ENCODE peak calls at places on chromosomes 7 and 10, in nine cellular contexts. R is pancreas, P is PC-3, S is ascending aorta, O is foreskin keratinocyte, F is tibial nerve, V is suprapubic skin, I is lung, Q is K562. E is an unnamed sample.

GRCh38 chr10:30455816-30456215 is 21.8 kb downstream of the MAP3K8 start:
- DNase-seq in Q (no peak), V (no peak), S (no peak), I (no peak), F (no peak), P (no peak), R (no peak), O (no peak), E (no peak)

GRCh38 chr7:132970257-132970656 is 111.6 kb downstream of the CHCHD3 start:
- DNase-seq in S (no peak), I (no peak), O (no peak), F (no peak), V (no peak), Q (no peak), P (no peak), R (no peak), E (no peak)

GRCh38 chr7:101243786-101244384 is 996 bp downstream of the FIS1 start:
- DNase-seq in V (peak; percentile 65), F (no peak), O (peak; percentile 12), S (no peak), I (no peak), P (no peak), Q (peak; percentile 89), R (no peak), E (peak; percentile 78)

GRCh38 chr7:113281223-113281622 is 162.9 kb upstream of the SMIM30 start:
- DNase-seq in P (no peak), V (no peak), R (no peak), S (no peak), I (no peak), Q (no peak), O (no peak), F (no peak), E (no peak)

GRCh38 chr10:48215148-48215982 is 59.1 kb downstream of the FRMPD2 start:
- DNase-seq in P (peak; percentile 72), I (peak; percentile 47), Q (peak; percentile 60), S (no peak), R (peak; percentile 32), O (peak; percentile 49), F (no peak), V (no peak), E (peak; percentile 83)

GRCh38 chr10:86368046-86368445 is 1.5 kb upstream of the GRID1 start:
- DNase-seq in R (no peak), V (peak; percentile 20), I (no peak), F (no peak), Q (no peak), O (no peak), S (peak; percentile 19), P (no peak), E (peak; percentile 1)

GRCh38 chr10:117240105-117240729 is 697 bp upstream of the SLC18A2 start:
- DNase-seq in R (no peak), S (no peak), I (no peak), O (no peak), V (no peak), Q (no peak), F (no peak), P (no peak), E (no peak)

GRCh38 chr7:17939111-17939669 is 1.1 kb downstream of the SNX13 start:
- DNase-seq in R (no peak), S (no peak), Q (no peak), V (no peak), I (no peak), P (peak; percentile 67), F (no peak), O (peak; percentile 37), E (no peak)

GRCh38 chr10:126235979-126236851 is 152.1 kb downstream of the ADAM12 start:
- DNase-seq in S (no peak), F (no peak), V (no peak), Q (no peak), R (no peak), O (no peak), P (no peak), I (no peak), E (no peak)

GRCh38 chr10:126233182-126233581 is 155.1 kb downstream of the ADAM12 start:
- DNase-seq in P (no peak), V (no peak), R (no peak), S (no peak), O (no peak), F (no peak), I (no peak), Q (no peak), E (no peak)

GRCh38 chr10:126233721-126234120 is 154.6 kb downstream of the ADAM12 start:
- DNase-seq in F (no peak), R (no peak), P (no peak), Q (no peak), V (no peak), O (no peak), I (no peak), S (no peak), E (no peak)

GRCh38 chr10:126234630-126235029 is 153.6 kb downstream of the ADAM12 start:
- DNase-seq in S (no peak), V (no peak), Q (no peak), F (no peak), I (no peak), P (no peak), O (no peak), R (no peak), E (no peak)

DNA sequence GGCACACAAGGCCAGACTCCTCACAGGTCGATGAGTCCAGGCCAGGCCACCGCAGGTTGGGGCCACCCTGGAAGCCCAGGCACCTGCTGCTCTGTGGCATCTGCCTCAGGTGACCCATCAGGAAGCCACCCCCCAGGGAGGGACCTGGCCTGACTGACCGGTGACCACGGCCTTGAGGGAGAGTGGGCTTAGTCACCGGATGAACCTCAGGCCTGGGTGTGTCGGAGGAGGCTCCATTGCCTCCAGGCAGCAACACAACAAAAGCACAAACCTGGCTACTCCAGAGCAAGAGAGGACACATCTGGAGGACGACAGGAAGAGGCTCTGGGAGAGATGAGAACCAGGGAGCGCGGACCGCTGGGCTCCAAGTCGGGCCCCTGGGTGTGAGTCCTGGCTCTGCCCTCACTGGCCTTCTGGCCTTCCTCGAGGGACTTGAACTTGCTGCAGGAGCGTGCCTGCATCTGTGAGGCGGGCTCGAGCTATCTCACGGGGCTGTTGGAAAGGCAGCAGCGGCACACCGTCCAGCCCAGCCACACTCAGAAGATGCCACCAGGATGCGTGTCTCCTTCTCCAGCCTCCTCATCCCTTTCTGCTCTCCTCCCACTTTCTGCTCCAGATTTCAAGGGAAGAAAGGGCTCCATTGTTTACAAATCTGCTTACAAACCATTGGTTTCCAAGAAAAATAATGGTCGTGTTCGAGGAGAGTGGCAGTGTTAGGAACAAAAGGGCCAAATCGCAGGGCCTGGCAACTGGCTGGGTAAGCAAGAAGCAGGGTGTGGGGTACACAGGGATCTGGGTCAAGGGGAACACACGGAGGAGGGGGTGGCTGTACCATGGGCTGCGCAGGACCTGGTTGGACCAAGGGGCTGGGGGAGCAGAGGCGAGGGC is 152.9 kb downstream of the ADAM12 start:
- DNase-seq in V (no peak), F (no peak), R (no peak), I (no peak), O (no peak), P (peak; percentile 55), Q (no peak), S (no peak), E (no peak)
- H3K27ac ChIP-seq in V (no peak overlapping the region), F (no peak overlapping the region), R (no peak overlapping the region), I (no peak overlapping the region), O (no peak overlapping the region), P (peak overlapping the region; percentile 40), Q (no peak overlapping the region), S (no peak overlapping the region), E (no peak overlapping the region)

DNA sequence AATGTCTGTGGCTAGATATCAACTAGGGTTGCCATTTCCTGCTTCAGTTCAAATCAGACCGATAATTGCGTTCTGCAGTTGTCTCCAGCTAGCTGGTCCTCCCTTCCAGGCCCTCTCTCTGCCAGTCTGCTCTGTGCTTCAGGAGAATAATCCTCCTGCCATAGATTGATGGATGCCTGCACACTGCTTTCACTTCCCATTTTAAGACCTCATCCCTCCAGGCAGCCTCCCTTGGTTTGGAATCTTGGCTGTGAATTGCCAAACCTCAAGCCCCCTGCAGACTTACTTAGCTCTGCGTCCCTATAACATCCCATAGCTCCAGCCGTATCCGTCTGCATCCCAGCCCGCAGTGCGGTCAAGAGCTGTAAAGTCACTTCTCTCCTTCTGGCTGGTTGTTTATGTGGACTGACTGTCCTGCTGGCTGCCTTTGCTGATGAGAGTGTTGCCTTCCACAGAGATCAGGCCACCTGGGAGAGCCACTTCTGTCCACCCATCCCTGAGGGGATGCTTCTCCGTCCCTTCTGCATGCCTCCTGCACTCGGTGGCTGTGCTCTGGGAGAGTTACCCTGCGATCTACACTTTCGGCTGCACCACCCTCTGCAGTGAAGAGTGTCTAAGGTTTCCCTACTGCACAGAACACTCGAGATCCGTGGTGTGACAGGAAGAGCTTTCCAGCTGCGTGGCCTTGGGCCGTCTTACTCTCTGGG is 22.4 kb upstream of the KLF6 start:
- DNase-seq in V (no peak), R (no peak), P (no peak), I (no peak), S (no peak), Q (no peak), F (no peak), O (no peak), E (no peak)
- H3K27ac ChIP-seq in V (peak overlapping the region; percentile 94), R (peak overlapping the region; percentile 97), P (peak overlapping the region; percentile 100), I (peak overlapping the region; percentile 84), S (peak overlapping the region; percentile 88), Q (no peak overlapping the region), F (peak overlapping the region; percentile 82), O (peak overlapping the region; percentile 99), E (no peak overlapping the region)

GRCh38 chr7:2309889-2310331 is 4.3 kb downstream of the SNX8 start:
- DNase-seq in V (no peak), P (peak; percentile 95), R (no peak), O (peak; percentile 53), S (no peak), Q (no peak), I (no peak), F (peak; percentile 16), E (no peak)

GRCh38 chr7:2314209-2314955 is at the start of gene SNX8:
- DNase-seq in I (peak; percentile 95), V (peak; percentile 94), F (peak; percentile 86), P (peak; percentile 87), Q (peak; percentile 99), R (peak; percentile 92), S (peak; percentile 88), O (peak; percentile 82), E (peak; percentile 96)

GRCh38 chr7:2313450-2314208 is 612 bp downstream of the SNX8 start:
- DNase-seq in R (no peak), O (no peak), Q (no peak), P (peak; percentile 2), S (peak; percentile 64), I (no peak), F (no peak), V (peak; percentile 73), E (no peak)

GRCh38 chr7:2315787-2316186 is 1.5 kb upstream of the SNX8 start:
- DNase-seq in F (no peak), I (no peak), V (no peak), O (no peak), P (no peak), S (no peak), Q (no peak), R (no peak), E (no peak)

DNA sequence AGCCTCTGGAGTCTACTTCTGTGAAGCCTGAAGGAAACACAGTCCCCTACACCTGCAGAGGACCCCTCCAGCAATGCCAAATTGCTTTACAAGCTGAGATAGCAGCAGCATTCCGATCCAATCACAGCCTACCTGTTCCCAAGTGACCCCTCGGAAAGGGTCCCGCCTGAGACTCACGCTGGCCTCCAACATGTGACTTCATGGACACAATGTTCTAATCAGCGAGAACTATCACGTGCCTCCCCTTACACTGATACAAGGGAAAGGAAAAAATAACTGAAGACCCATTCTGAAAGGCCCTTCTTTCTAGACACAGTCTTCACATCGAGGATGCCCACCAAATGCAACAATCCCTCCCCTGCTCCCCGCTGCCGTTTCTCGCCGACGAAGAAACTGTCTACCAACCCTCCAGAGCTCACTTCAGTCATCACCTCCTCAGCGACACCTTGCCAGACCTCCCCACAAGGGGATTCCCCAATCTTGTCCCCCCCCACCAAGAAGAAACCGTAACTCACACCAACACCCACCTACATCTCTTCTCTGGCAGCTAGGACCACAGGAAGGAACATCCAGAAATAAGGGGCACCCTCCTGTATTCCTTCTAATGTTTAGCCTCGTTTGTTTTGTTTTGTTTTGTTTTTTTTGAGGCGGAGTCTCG is 1.8 kb downstream of the SNX8 start:
- DNase-seq in Q (no peak), F (no peak), O (no peak), S (no peak), P (no peak), I (no peak), V (no peak), R (no peak), E (no peak)
- H3K27ac ChIP-seq in Q (peak overlapping the region; percentile 23), F (no peak overlapping the region), O (no peak overlapping the region), S (no peak overlapping the region), P (no peak overlapping the region), I (no peak overlapping the region), V (peak overlapping the region; percentile 35), R (no peak overlapping the region), E (no peak overlapping the region)

GRCh38 chr10:62050941-62051433 is 149.5 kb downstream of the ARID5B start:
- DNase-seq in Q (peak; percentile 29), S (peak; percentile 92), I (peak; percentile 42), P (peak; percentile 100), O (peak; percentile 79), R (no peak), V (peak; percentile 88), F (peak; percentile 68), E (no peak)
- H3K27ac ChIP-seq in Q (no peak overlapping the region), S (peak overlapping the region; percentile 95), I (peak overlapping the region; percentile 6), P (peak overlapping the region; percentile 77), O (peak overlapping the region; percentile 82), R (peak overlapping the region; percentile 73), V (peak overlapping the region; percentile 97), F (peak overlapping the region; percentile 92), E (no peak overlapping the region)